ENCODE peak calls at places on chromosomes 13 and 19, in six cellular contexts. Y, O, B, Q, C and A are unnamed samples.

GRCh38 chr19:41698746-41699230 is 9.6 kb upstream of the CEACAM5 start:
- DNase-seq in Y (no peak), O (peak), B (no peak), Q (no peak), C (no peak), A (no peak)

GRCh38 chr13:37058801-37059135 is 720 bp downstream of the SUPT20H start:
- DNase-seq in Y (no peak), O (no peak), B (no peak), Q (no peak), C (no peak), A (no peak)

GRCh38 chr19:3463039-3463958 is 17.0 kb downstream of the SMIM24 start:
- DNase-seq in Y (no peak), O (no peak), B (no peak), Q (no peak), C (no peak), A (no peak)

GRCh38 chr13:37701972-37702371 is 103.4 kb upstream of the POSTN start:
- DNase-seq in Y (no peak), O (peak), B (no peak), Q (no peak), C (no peak), A (no peak)

GRCh38 chr19:17137417-17137816 is 61.8 kb downstream of the MYO9B start:
- DNase-seq in Y (no peak), O (no peak), B (no peak), Q (peak), C (no peak), A (peak)

GRCh38 chr13:110564472-110564985 is 3.0 kb upstream of the RAB20 start:
- DNase-seq in Y (no peak), O (no peak), B (no peak), Q (no peak), C (no peak), A (no peak)

GRCh38 chr13:33782631-33783030 is 35.3 kb upstream of the RFC3 start:
- DNase-seq in Y (no peak), O (no peak), B (no peak), Q (no peak), C (no peak), A (no peak)

GRCh38 chr19:54608792-54609191 is 15.4 kb downstream of the LILRA1 start:
- DNase-seq in Y (no peak), O (no peak), B (no peak), Q (no peak), C (no peak), A (no peak)

GRCh38 chr19:51783373-51783772 is 11.6 kb upstream of the FPR3 start:
- DNase-seq in Y (no peak), O (no peak), B (no peak), Q (no peak), C (no peak), A (no peak)

GRCh38 chr13:113550453-113550852 is 34.1 kb upstream of the TFDP1 start:
- DNase-seq in Y (no peak), O (no peak), B (no peak), Q (no peak), C (no peak), A (no peak)

GRCh38 chr13:100646030-100646673 is 28.4 kb downstream of the TMTC4 start:
- DNase-seq in Y (no peak), O (peak), B (no peak), Q (no peak), C (peak), A (no peak)

GRCh38 chr13:45411631-45412030 is 6.5 kb downstream of the SLC25A30 start:
- DNase-seq in Y (no peak), O (no peak), B (no peak), Q (no peak), C (no peak), A (no peak)

GRCh38 chr13:48873081-48873480 is 102.6 kb upstream of the FNDC3A start:
- DNase-seq in Y (no peak), O (no peak), B (no peak), Q (no peak), C (no peak), A (no peak)

GRCh38 chr13:88764103-88764502 is 1092.9 kb downstream of the SLITRK5 start:
- DNase-seq in Y (no peak), O (no peak), B (no peak), Q (no peak), C (no peak), A (no peak)

GRCh38 chr13:77868717-77869116 is 49.9 kb downstream of the EDNRB start:
- DNase-seq in Y (no peak), O (peak), B (no peak), Q (no peak), C (no peak), A (no peak)

GRCh38 chr13:31968473-31968872 is 63.1 kb upstream of the FRY start:
- DNase-seq in Y (no peak), O (peak), B (no peak), Q (peak), C (no peak), A (no peak)

GRCh38 chr13:40983269-40983668 is 35.8 kb downstream of the ELF1 start:
- DNase-seq in Y (no peak), O (no peak), B (no peak), Q (no peak), C (no peak), A (no peak)

GRCh38 chr19:44644391-44645016 is 794 bp downstream of the PVR start:
- DNase-seq in Y (no peak), O (peak), B (no peak), Q (no peak), C (peak), A (peak)

GRCh38 chr19:6532244-6532999 is 1.6 kb downstream of the TNFSF9 start:
- DNase-seq in Y (no peak), O (no peak), B (no peak), Q (no peak), C (no peak), A (no peak)